ENCODE peak calls at places on chromosomes 6 and 20, in seven cellular contexts. H is left ventricle myocardium inferior, C is brain microvascular endothelial cell, R is WTC11, T is colonic mucosa, N is tibial artery, L is HCT116. B is an unnamed sample.
A peak's percentile ranks its signal among the peaks of the same experiment; 100 is the strongest.

GRCh38 chr6:138869343-138869742 is 73.5 kb downstream of the ECT2L start:
- DNase-seq in C (no peak), N (no peak), T (no peak), R (no peak), H (peak; percentile 53), L (no peak), B (no peak)

GRCh38 chr20:346640-347316 is at the start of gene NRSN2:
- DNase-seq in L (no peak), R (peak; percentile 66), C (peak; percentile 39), H (peak; percentile 70), N (peak; percentile 81), T (peak; percentile 70), B (no peak)

GRCh38 chr20:63734946-63735858 is 1.3 kb upstream of the LIME1 start:
- DNase-seq in N (peak; percentile 63), L (no peak), H (no peak), R (no peak), T (no peak), C (no peak), B (no peak)

GRCh38 chr6:75266716-75267291 is 17.8 kb downstream of the TMEM30A start:
- DNase-seq in L (no peak), H (no peak), N (no peak), C (no peak), T (no peak), R (no peak), B (no peak)

GRCh38 chr6:45438849-45439406 is 61.2 kb upstream of the SUPT3H start:
- DNase-seq in C (peak; percentile 67), N (no peak), H (no peak), L (peak; percentile 65), R (no peak), T (no peak), B (no peak)

GRCh38 chr20:16778159-16778558 is 30.0 kb downstream of the OTOR start:
- DNase-seq in T (no peak), L (no peak), N (no peak), H (no peak), C (no peak), R (no peak), B (no peak)

GRCh38 chr20:5448449-5449118 is 131.8 kb upstream of the PROKR2 start:
- DNase-seq in R (peak; percentile 82), C (peak; percentile 52), L (peak; percentile 38), N (no peak), H (no peak), T (peak; percentile 59), B (no peak)

GRCh38 chr6:65450451-65450850 is 256.6 kb downstream of the EYS start:
- DNase-seq in C (no peak), T (no peak), N (no peak), H (no peak), L (no peak), R (no peak), B (no peak)

GRCh38 chr20:64261138-64261537 is 5.6 kb downstream of the PCMTD2 start:
- DNase-seq in T (no peak), N (no peak), L (no peak), H (no peak), C (peak; percentile 12), R (no peak), B (no peak)

GRCh38 chr6:22980446-22980845 is 411.1 kb downstream of the HDGFL1 start:
- DNase-seq in H (no peak), L (no peak), T (no peak), N (no peak), R (no peak), C (peak; percentile 38), B (no peak)

GRCh38 chr6:124393536-124393935 is 568.7 kb upstream of the RNF217 start:
- DNase-seq in R (no peak), T (no peak), H (no peak), L (no peak), C (peak; percentile 1), N (no peak), B (no peak)

GRCh38 chr6:113859349-113860164 is 2.4 kb downstream of the MARCKS start:
- DNase-seq in T (peak; percentile 38), N (peak; percentile 74), R (peak; percentile 39), C (no peak), H (peak; percentile 38), L (no peak), B (no peak)

GRCh38 chr6:104995989-104996617 is 39.2 kb downstream of the LIN28B start:
- DNase-seq in H (no peak), T (no peak), R (no peak), N (no peak), C (no peak), L (no peak), B (no peak)
- TF ChIP-seq CTCF in H (peak; percentile 14), T (no peak), R (no peak), N (no peak), C (no peak), L (peak; percentile 15), B (no peak)

GRCh38 chr6:154872605-154873004 is 122.5 kb upstream of the TIAM2 start:
- DNase-seq in N (no peak), H (no peak), L (no peak), T (no peak), C (no peak), R (peak; percentile 25), B (no peak)
- TF ChIP-seq CTCF in N (no peak), H (no peak), L (no peak), T (no peak), C (peak; percentile 6), R (no peak), B (no peak)

DNA sequence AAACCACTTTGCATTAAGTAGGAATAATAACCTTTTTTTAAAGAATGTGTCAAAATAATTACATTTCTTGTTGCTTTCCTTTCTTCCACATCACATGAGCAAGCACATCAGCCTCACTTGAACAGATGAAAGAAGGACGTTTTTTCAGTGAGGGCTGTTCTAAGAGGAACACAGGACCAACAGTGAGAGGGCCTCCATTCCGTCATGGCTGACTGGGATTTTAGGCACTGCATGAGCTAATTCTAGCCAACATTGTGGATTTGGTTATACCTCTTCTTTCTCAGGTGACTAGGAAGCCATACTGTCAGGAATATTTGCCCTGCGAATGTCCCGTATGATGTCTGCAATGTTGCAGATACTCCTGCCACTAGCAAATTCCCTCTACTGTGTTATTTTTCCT is 87.6 kb downstream of the LINC00237 start:
- DNase-seq in T (no peak), L (no peak), N (no peak), C (no peak), R (no peak), H (no peak), B (no peak)
- TF ChIP-seq CTCF in T (no peak), L (no peak), N (no peak), C (no peak), R (no peak), H (no peak), B (no peak)

DNA sequence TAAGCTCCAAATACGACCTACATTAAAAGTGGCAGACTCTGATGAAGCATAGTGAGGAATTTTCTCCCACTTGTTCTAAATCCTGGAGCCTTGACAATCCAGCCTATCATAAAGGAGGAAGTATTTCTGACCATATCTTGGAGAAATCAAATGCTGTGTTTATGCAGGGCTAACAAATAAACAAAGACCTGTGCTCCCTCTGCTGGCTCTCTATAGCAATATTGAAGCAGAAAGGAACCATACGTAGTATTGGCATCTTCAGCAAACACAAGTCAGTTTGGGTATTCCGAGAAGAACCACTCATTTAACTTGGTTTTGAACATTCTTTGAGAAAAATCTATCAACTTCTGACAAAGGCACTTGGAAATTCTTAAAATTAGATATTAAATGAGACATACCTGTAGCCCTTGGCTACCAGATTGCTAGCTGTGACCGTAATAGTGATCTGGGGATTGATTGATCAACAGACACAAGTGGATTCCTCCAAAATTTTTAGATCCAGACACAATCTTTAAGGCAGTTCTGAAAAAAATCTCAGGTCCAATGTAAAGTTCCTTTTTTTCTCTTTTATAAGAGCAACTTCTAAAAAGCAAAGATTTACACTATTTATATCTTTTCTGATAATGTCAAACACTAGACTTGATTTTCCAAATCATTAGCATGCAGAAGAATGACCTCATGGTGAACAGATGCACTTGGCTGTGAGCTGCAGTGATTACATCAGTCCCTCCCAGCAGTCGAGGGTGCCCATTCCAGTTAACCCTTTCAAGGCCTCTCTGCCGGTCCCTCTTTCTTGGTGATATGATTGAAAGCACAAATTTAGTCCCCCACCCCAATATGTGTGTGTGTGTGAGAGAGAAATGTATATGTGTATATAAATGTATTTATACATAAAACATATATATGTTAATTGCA is 40.2 kb downstream of the INSM1 start:
- DNase-seq in N (no peak), H (no peak), R (no peak), L (peak; percentile 3), C (no peak), T (no peak), B (no peak)
- TF ChIP-seq CTCF in N (no peak), H (no peak), R (no peak), L (no peak), C (peak; percentile 30), T (no peak), B (no peak)

GRCh38 chr6:3910264-3910663 is 61.1 kb downstream of the FAM50B start:
- DNase-seq in C (no peak), T (no peak), N (no peak), R (no peak), H (no peak), L (no peak), B (no peak)
- TF ChIP-seq CTCF in C (no peak), T (no peak), N (no peak), R (no peak), H (no peak), L (no peak), B (no peak)

DNA sequence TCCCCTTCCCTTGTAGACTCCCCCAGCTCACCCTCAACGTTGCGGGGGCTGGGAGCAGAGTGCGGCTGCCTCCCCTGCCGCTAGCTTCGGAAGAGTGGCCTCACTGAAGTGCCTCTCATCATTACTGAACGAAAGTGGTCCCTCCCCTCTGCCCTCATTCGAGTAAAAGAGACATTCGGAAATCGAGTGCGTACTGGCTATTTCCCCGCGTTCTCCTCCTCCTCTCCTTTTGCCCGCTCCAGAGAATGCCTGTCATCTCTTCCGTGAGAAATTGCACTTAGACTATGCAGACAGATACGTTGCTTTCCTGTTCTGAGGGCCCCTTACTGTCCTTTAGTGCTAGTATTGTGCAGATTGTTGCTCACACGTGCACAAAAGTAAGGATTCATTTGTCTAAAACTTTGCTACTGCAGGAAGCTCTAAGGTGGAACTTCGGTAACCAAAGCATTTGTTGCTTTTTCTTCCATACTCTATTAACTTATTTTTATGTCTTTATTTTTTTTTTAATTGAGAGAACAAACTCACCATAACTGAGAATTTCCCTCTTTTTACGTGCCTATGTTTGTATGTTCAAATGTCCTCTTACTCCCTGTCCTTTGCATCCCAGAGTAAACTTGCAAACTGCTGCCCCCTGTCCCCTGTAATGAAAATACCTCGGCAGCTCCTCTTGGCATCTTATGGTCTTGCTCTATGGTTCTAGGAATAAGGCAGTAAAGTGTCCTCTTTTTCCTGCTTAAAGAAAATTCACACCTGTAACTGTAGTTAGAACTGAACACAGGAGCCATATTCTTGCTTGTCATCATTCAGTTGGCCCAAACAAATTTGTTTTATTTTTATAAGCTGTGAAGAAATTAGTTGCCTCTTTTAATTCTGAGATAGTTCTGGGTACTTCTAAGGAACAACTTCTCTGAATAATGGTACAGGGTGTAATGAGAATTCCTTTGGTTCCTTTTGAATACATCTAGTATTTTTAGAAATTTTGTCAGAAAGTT is 1.1 kb downstream of the MAP3K4 start:
- DNase-seq in H (peak; percentile 25), T (peak; percentile 75), L (peak; percentile 42), N (no peak), R (peak; percentile 45), C (peak; percentile 62), B (no peak)
- TF ChIP-seq CTCF in H (peak; percentile 72), T (peak; percentile 52), L (peak; percentile 49), N (peak; percentile 59), R (peak; percentile 9), C (peak; percentile 78), B (no peak)

GRCh38 chr6:16872543-16873230 is 111.4 kb upstream of the ATXN1 start:
- DNase-seq in H (no peak), C (no peak), R (no peak), T (no peak), L (no peak), N (no peak), B (no peak)
- TF ChIP-seq CTCF in H (no peak), C (peak; percentile 30), R (no peak), T (no peak), L (no peak), N (no peak), B (no peak)

B was measured in omental fat pad.